ENCODE peak calls at places on chromosome 2, in ten cellular contexts. J is Panc1, H is HepG2, A is A549, C is psoas muscle, S is body of pancreas, V is right cardiac atrium, W is lower lobe of right lung, K is heart left ventricle, U is HCT116. R is an unnamed sample.

GRCh38 chr2:186636800-186637795 is 47.2 kb downstream of the ITGAV start:
- ATAC-seq in J (no peak), H (no peak), A (peak), C (no peak), S (no peak), V (peak), W (peak), K (no peak), U (no peak), R (no peak)

GRCh38 chr2:9972621-9973445 is 21.3 kb downstream of the GRHL1 start:
- ATAC-seq in J (no peak), H (no peak), A (no peak), C (no peak), S (peak), V (no peak), W (no peak), K (peak), U (peak), R (peak)

GRCh38 chr2:189614585-189614984 is 34.0 kb upstream of the SLC40A1 start:
- ATAC-seq in J (no peak), H (no peak), A (no peak), C (no peak), S (no peak), V (no peak), W (no peak), K (no peak), U (no peak), R (no peak)

GRCh38 chr2:223102040-223102899 is 50.3 kb downstream of the KCNE4 start:
- ATAC-seq in J (no peak), H (peak), A (peak), C (no peak), S (no peak), V (peak), W (peak), K (peak), U (peak), R (peak)

GRCh38 chr2:223090540-223091235 is 38.7 kb downstream of the KCNE4 start:
- ATAC-seq in J (no peak), H (no peak), A (no peak), C (no peak), S (peak), V (no peak), W (no peak), K (no peak), U (no peak), R (no peak)

GRCh38 chr2:127118038-127118437 is 11.1 kb upstream of the BIN1 start:
- ATAC-seq in J (no peak), H (no peak), A (no peak), C (no peak), S (no peak), V (no peak), W (no peak), K (no peak), U (no peak), R (no peak)

GRCh38 chr2:178277741-178278197 is 83.5 kb downstream of the OSBPL6 start:
- ATAC-seq in J (no peak), H (peak), A (no peak), C (peak), S (peak), V (no peak), W (no peak), K (no peak), U (no peak), R (no peak)

GRCh38 chr2:42881732-42882131 is 89.3 kb upstream of the HAAO start:
- ATAC-seq in J (no peak), H (no peak), A (no peak), C (no peak), S (no peak), V (no peak), W (no peak), K (no peak), U (no peak), R (no peak)

GRCh38 chr2:86628091-86628522 is 4.4 kb upstream of the RNF103 start:
- ATAC-seq in J (no peak), H (no peak), A (no peak), C (no peak), S (no peak), V (no peak), W (no peak), K (no peak), U (no peak), R (no peak)

GRCh38 chr2:142037744-142038143 is 93.1 kb downstream of the LRP1B start:
- ATAC-seq in J (no peak), H (no peak), A (no peak), C (no peak), S (no peak), V (no peak), W (no peak), K (no peak), U (no peak), R (no peak)

GRCh38 chr2:229642371-229642770 is 72.0 kb downstream of the DNER start:
- ATAC-seq in J (no peak), H (no peak), A (peak), C (peak), S (peak), V (no peak), W (peak), K (no peak), U (peak), R (no peak)

GRCh38 chr2:237742191-237742590 is 56.4 kb upstream of the RBM44 start:
- ATAC-seq in J (no peak), H (no peak), A (no peak), C (no peak), S (no peak), V (no peak), W (no peak), K (no peak), U (no peak), R (no peak)

GRCh38 chr2:180012523-180012922 is 5.4 kb upstream of the CWC22 start:
- ATAC-seq in J (no peak), H (no peak), A (peak), C (no peak), S (no peak), V (no peak), W (no peak), K (no peak), U (no peak), R (no peak)

GRCh38 chr2:128137094-128137616 is 46.2 kb downstream of the UGGT1 start:
- ATAC-seq in J (no peak), H (peak), A (no peak), C (no peak), S (no peak), V (no peak), W (no peak), K (no peak), U (no peak), R (no peak)

GRCh38 chr2:169129703-169130243 is 60.4 kb downstream of the DHRS9 start:
- ATAC-seq in J (no peak), H (peak), A (no peak), C (no peak), S (no peak), V (no peak), W (no peak), K (no peak), U (no peak), R (no peak)

GRCh38 chr2:169823996-169824372 is 721 bp downstream of the METTL5 start:
- ATAC-seq in J (no peak), H (no peak), A (no peak), C (no peak), S (no peak), V (no peak), W (no peak), K (no peak), U (no peak), R (no peak)

GRCh38 chr2:33083671-33084387 is 137.1 kb downstream of the LTBP1 start:
- ATAC-seq in J (no peak), H (no peak), A (no peak), C (no peak), S (no peak), V (no peak), W (no peak), K (no peak), U (no peak), R (no peak)
- H3K4me3 ChIP-seq in J (no peak), H (no peak), A (no peak), C (no peak), S (no peak), V (no peak), W (no peak), K (no peak), U (no peak), R (no peak)

DNA sequence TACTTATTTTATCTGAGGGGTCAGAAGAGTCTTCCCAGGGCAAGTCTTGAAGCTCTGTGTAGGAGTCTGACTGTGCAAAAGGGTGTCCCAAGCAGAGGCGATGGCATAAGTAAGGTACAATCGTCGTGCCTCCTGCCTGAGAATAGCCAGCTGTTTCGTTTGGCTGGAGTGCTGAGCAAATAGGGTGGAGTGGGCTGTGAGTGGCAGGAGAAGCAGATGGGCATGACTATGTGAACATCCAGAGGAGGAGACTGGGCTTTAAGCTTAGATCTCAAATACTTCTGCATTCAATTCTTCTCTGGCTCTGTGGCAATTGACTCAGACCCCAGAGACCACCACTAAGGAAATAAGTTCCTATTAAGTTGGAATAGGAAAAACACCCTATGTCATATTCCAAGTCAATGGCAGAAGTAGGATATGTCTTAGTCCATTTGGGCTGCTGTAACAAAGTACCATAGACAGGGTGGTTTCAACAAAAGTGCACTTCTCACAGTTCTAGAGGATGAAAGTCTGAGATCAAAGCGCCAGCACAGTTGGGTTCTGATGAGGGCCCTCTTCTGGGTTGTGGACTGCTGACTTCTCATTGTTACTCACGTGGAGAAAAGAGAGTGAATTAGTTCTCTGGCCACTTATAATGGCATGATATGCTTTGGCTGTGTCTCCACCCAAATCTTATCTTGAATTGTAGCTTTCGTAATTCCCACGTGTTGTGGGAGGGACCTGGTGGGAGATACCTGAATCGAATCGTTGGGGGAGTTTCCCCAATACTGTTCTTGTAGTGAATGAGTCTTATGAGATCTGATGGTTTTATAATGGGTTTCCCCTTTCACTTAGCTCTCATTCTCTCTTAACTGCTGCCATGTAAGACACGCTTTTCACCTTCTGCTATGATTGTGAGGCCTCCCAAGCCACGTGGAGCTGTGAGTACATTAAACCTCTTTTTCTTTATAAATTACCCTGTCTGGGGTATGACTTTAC is 120.2 kb downstream of the LPIN1 start:
- ATAC-seq in J (no peak), H (no peak), A (no peak), C (no peak), S (no peak), V (no peak), W (no peak), K (no peak), U (no peak), R (no peak)
- H3K4me3 ChIP-seq in J (no peak), H (no peak), A (no peak), C (no peak), S (no peak), V (no peak), W (no peak), K (no peak), U (no peak), R (no peak)

DNA sequence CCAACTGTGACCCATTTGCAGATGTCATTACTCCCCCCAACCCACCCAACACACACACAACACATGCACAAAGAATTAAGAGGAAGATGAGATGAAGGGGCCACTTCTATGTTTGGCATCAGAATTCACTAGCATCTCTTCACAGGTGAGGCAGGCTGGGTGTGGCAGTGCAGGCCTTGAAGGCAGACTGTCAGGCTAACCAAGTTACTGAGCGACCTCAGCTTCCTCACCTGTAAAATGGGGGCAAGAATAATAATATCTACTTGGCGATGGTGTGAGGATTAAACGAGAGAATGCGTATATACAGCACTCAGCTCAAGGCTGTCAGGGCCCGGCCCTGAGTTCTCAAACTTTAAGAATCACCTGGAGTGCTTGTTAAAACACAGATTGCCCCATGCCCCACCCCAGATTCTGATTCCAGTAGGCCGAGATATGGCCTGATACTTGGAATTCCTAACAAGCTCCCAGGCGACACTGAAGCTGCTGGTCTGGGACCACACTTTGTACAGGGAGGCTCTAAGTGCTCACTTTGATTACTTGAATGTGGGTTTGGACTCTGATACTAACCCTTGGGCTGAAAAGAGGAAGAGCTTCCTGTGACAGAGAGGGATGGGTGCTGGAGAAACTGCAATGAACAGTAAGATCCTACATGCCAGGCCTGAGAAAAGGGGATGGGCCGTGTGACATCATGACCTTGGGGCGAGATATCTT is 1.1 kb downstream of the ACTG2 start:
- ATAC-seq in J (no peak), H (no peak), A (no peak), C (no peak), S (no peak), V (no peak), W (peak), K (no peak), U (no peak), R (no peak)
- H3K4me3 ChIP-seq in J (no peak), H (no peak), A (no peak), C (peak), S (no peak), V (no peak), W (no peak), K (no peak), U (no peak), R (peak)

GRCh38 chr2:27086722-27087446 is at the start of gene KHK:
- ATAC-seq in J (peak), H (peak), A (peak), C (no peak), S (peak), V (peak), W (peak), K (peak), U (peak), R (peak)

GRCh38 chr2:27088644-27089043 is 2.1 kb downstream of the KHK start:
- ATAC-seq in J (no peak), H (no peak), A (no peak), C (no peak), S (no peak), V (no peak), W (no peak), K (no peak), U (no peak), R (no peak)

GRCh38 chr2:27086090-27086721 is 366 bp upstream of the KHK start:
- ATAC-seq in J (peak), H (peak), A (peak), C (peak), S (peak), V (peak), W (peak), K (peak), U (peak), R (peak)

GRCh38 chr2:27089111-27089954 is 2.8 kb downstream of the KHK start:
- ATAC-seq in J (no peak), H (no peak), A (no peak), C (no peak), S (no peak), V (no peak), W (no peak), K (no peak), U (no peak), R (no peak)

DNA sequence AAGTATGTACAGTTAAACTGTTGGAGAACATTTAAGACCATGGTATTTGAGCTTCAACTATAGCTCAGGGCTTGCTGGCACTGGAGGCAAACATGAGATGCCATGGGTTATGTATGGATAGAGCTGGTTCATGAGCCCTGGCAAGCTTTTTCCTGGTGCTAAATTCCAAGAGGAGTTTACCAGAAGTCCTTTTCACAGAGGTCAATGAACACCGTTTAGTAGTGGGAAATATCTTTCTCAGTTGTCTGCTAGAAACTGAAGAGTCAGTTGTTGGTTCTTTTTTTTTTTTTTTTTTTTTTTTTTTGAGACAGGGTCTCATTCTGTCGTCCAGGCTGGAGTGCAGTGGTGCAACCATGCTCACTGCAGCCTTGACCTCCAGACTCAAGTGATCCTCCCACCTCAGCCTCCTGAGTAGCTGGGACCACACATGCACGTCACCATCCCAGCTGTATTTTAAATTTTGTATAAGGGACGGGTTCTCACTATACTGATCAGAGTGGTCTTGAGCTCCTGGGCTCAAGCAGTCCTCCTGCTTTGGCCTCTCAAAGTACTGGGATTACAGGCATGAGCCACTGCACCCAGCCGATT is 1.3 kb downstream of the KHK start:
- ATAC-seq in J (no peak), H (no peak), A (no peak), C (no peak), S (no peak), V (no peak), W (no peak), K (no peak), U (no peak), R (no peak)
- H3K4me3 ChIP-seq in J (no peak), H (peak), A (no peak), C (no peak), S (no peak), V (no peak), W (no peak), K (peak), U (no peak), R (no peak)

DNA sequence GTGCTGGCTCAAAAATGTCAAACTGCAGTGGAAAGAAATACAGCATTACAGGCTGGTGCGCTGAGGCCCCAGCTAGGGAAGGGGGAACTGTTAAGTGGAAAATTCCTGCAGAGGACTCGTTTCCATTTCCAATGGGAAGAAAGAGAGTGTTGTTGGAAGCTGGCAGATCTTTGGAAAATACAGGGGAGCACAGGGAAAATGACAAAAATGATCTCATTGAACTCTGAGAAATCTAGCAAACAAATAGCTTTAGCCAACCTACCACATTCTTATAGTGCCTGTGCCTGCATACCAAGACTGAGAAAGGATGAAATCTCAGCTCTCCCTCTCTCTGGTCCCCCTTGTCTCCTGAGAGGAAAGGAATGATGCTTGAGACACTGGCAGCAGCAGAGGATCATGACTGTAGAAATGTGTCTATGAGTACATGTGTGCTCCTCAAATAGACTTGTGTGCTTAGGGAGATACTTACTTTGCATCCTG is 632.5 kb downstream of the NYAP2 start:
- ATAC-seq in J (no peak), H (peak), A (peak), C (no peak), S (no peak), V (peak), W (no peak), K (no peak), U (peak), R (no peak)
- H3K4me3 ChIP-seq in J (peak), H (peak), A (peak), C (peak), S (no peak), V (no peak), W (peak), K (peak), U (peak), R (peak)

GRCh38 chr2:26849056-26850001 is 1.4 kb downstream of the DPYSL5 start:
- ATAC-seq in J (no peak), H (no peak), A (no peak), C (no peak), S (no peak), V (no peak), W (peak), K (no peak), U (no peak), R (no peak)

GRCh38 chr2:26848336-26849055 is 564 bp downstream of the DPYSL5 start:
- ATAC-seq in J (peak), H (peak), A (peak), C (no peak), S (peak), V (peak), W (peak), K (peak), U (peak), R (no peak)

GRCh38 chr2:26852405-26853348 is 4.7 kb downstream of the DPYSL5 start:
- ATAC-seq in J (no peak), H (no peak), A (no peak), C (peak), S (no peak), V (peak), W (no peak), K (peak), U (no peak), R (no peak)

GRCh38 chr2:26850002-26850431 is 2.1 kb downstream of the DPYSL5 start:
- ATAC-seq in J (no peak), H (no peak), A (no peak), C (no peak), S (no peak), V (no peak), W (no peak), K (no peak), U (no peak), R (no peak)

DNA sequence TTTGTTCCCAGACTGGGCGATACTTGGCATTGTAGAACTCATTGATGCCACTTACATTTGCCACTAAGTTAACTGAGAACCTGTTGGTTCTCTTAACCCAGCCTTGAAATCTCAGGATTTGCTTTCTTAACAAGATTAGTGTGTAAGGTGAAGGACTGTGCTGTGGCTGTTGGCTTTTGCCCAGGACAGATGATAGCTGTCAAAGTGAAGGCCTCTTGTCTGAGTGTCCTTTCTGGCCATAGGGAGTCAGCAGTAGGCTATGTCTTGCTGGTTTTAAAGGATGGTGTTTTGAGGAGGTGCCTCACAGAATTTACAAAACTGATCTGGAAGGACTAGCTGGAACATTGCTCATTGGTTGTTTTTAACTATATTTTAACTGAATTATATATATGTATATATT is 2.6 kb downstream of the DPYSL5 start:
- ATAC-seq in J (no peak), H (no peak), A (no peak), C (no peak), S (no peak), V (no peak), W (no peak), K (no peak), U (no peak), R (no peak)
- H3K4me3 ChIP-seq in J (no peak), H (no peak), A (no peak), C (no peak), S (no peak), V (no peak), W (no peak), K (no peak), U (no peak), R (no peak)

GRCh38 chr2:176199902-176200301 is 11.4 kb downstream of the HOXD1 start:
- ATAC-seq in J (no peak), H (no peak), A (no peak), C (no peak), S (no peak), V (no peak), W (no peak), K (no peak), U (no peak), R (no peak)
- H3K4me3 ChIP-seq in J (no peak), H (no peak), A (no peak), C (no peak), S (no peak), V (no peak), W (no peak), K (no peak), U (no peak), R (no peak)

R was measured in gastroesophageal sphincter.